ENCODE peak calls at places on chromosomes 7 and 10, in eight cellular contexts. J, A, P, B, G, Y, N and I are unnamed samples.

GRCh38 chr7:132124575-132124974 is 451.7 kb downstream of the PLXNA4 start:
- DNase-seq in J (no peak), A (no peak), P (no peak), B (no peak), G (no peak), Y (no peak), N (no peak), I (no peak)

GRCh38 chr10:46559231-46559671 is 2.8 kb upstream of the GPRIN2 start:
- DNase-seq in J (peak), A (peak), P (peak), B (no peak), G (no peak), Y (no peak), N (no peak), I (no peak)

GRCh38 chr10:48470115-48470892 is 134.6 kb downstream of the ARHGAP22 start:
- DNase-seq in J (no peak), A (no peak), P (peak), B (peak), G (peak), Y (no peak), N (no peak), I (no peak)

GRCh38 chr7:38195804-38196595 is 18.0 kb downstream of the STARD3NL start:
- DNase-seq in J (no peak), A (no peak), P (no peak), B (peak), G (peak), Y (peak), N (no peak), I (peak)

GRCh38 chr10:16848562-16849154 is 31.4 kb upstream of the RSU1 start:
- DNase-seq in J (no peak), A (no peak), P (no peak), B (no peak), G (no peak), Y (peak), N (no peak), I (peak)

GRCh38 chr10:33215635-33216034 is 118.8 kb downstream of the NRP1 start:
- DNase-seq in J (no peak), A (no peak), P (no peak), B (no peak), G (peak), Y (peak), N (no peak), I (peak)

GRCh38 chr7:107564553-107565298 is 955 bp downstream of the DUS4L start:
- DNase-seq in J (no peak), A (no peak), P (no peak), B (peak), G (peak), Y (peak), N (no peak), I (peak)

GRCh38 chr7:105279688-105280007 is 109.1 kb downstream of the SRPK2 start:
- DNase-seq in J (no peak), A (no peak), P (no peak), B (no peak), G (no peak), Y (no peak), N (peak), I (no peak)

GRCh38 chr7:24290004-24290641 is 6.1 kb downstream of the NPY start:
- DNase-seq in J (no peak), A (peak), P (peak), B (peak), G (peak), Y (peak), N (peak), I (peak)

GRCh38 chr10:111524134-111524533 is 447.3 kb downstream of the ADRA2A start:
- DNase-seq in J (no peak), A (no peak), P (no peak), B (no peak), G (no peak), Y (no peak), N (no peak), I (no peak)

GRCh38 chr10:118439824-118440223 is 97.7 kb upstream of the FAM204A start:
- DNase-seq in J (no peak), A (no peak), P (no peak), B (no peak), G (no peak), Y (no peak), N (no peak), I (no peak)

GRCh38 chr7:46695045-46695708 is 774.1 kb upstream of the IGFBP3 start:
- DNase-seq in J (no peak), A (no peak), P (no peak), B (peak), G (peak), Y (no peak), N (no peak), I (peak)

GRCh38 chr10:71285180-71285545 is 33.9 kb upstream of the SLC29A3 start:
- DNase-seq in J (no peak), A (peak), P (peak), B (peak), G (no peak), Y (no peak), N (peak), I (peak)

GRCh38 chr10:120465138-120465537 is 8.1 kb downstream of the PLPP4 start:
- DNase-seq in J (peak), A (no peak), P (no peak), B (no peak), G (no peak), Y (no peak), N (no peak), I (no peak)

GRCh38 chr7:36224916-36225858 is 72.1 kb downstream of the EEPD1 start:
- DNase-seq in J (no peak), A (no peak), P (no peak), B (peak), G (no peak), Y (peak), N (no peak), I (peak)

GRCh38 chr10:43078986-43079273 is 2.1 kb downstream of the RET start:
- DNase-seq in J (no peak), A (no peak), P (peak), B (peak), G (no peak), Y (peak), N (peak), I (peak)

GRCh38 chr7:22896917-22897316 is 74.3 kb upstream of the TOMM7 start:
- DNase-seq in J (no peak), A (no peak), P (peak), B (no peak), G (no peak), Y (no peak), N (no peak), I (no peak)

GRCh38 chr10:110378533-110379108 is 73.9 kb upstream of the SMNDC1 start:
- DNase-seq in J (no peak), A (no peak), P (no peak), B (no peak), G (no peak), Y (no peak), N (no peak), I (no peak)

GRCh38 chr7:150875791-150876190 is 23.5 kb downstream of the AOC1 start:
- DNase-seq in J (no peak), A (peak), P (no peak), B (no peak), G (no peak), Y (no peak), N (peak), I (no peak)

GRCh38 chr10:124532106-124532641 is 70.6 kb downstream of the LHPP start:
- DNase-seq in J (no peak), A (peak), P (peak), B (peak), G (no peak), Y (no peak), N (peak), I (no peak)

GRCh38 chr7:148185050-148185449 is 405.5 kb upstream of the C7orf33 start:
- DNase-seq in J (no peak), A (no peak), P (no peak), B (peak), G (peak), Y (peak), N (no peak), I (no peak)

GRCh38 chr10:16182688-16183087 is 254.1 kb upstream of the PTER start:
- DNase-seq in J (no peak), A (no peak), P (no peak), B (no peak), G (no peak), Y (peak), N (no peak), I (no peak)

GRCh38 chr10:52566471-52567246 is 205.9 kb downstream of the MBL2 start:
- DNase-seq in J (no peak), A (peak), P (no peak), B (peak), G (peak), Y (peak), N (peak), I (peak)

GRCh38 chr7:137820677-137821420 is 25.9 kb downstream of the DGKI start:
- DNase-seq in J (peak), A (no peak), P (peak), B (peak), G (peak), Y (peak), N (peak), I (peak)

GRCh38 chr7:15507708-15508107 is 54.1 kb downstream of the AGMO start:
- DNase-seq in J (no peak), A (no peak), P (no peak), B (no peak), G (no peak), Y (no peak), N (no peak), I (no peak)

GRCh38 chr10:34737772-34738169 is 77.3 kb downstream of the PARD3 start:
- DNase-seq in J (no peak), A (no peak), P (peak), B (no peak), G (no peak), Y (no peak), N (no peak), I (no peak)

GRCh38 chr10:74728225-74728624 is 98.2 kb upstream of the KAT6B start:
- DNase-seq in J (no peak), A (no peak), P (no peak), B (no peak), G (no peak), Y (no peak), N (no peak), I (no peak)

GRCh38 chr10:111211756-111212155 is 134.9 kb downstream of the ADRA2A start:
- DNase-seq in J (no peak), A (no peak), P (no peak), B (no peak), G (no peak), Y (peak), N (no peak), I (no peak)

GRCh38 chr10:69458426-69459100 is 7.3 kb downstream of the TSPAN15 start:
- DNase-seq in J (no peak), A (no peak), P (peak), B (no peak), G (no peak), Y (no peak), N (no peak), I (no peak)

GRCh38 chr7:34077168-34077567 is 171.8 kb downstream of the BMPER start:
- DNase-seq in J (no peak), A (no peak), P (no peak), B (no peak), G (no peak), Y (no peak), N (no peak), I (no peak)

GRCh38 chr7:106905734-106906133 is 40.7 kb downstream of the PIK3CG start:
- DNase-seq in J (no peak), A (no peak), P (no peak), B (no peak), G (no peak), Y (no peak), N (no peak), I (no peak)

GRCh38 chr10:114550756-114551290 is 107.3 kb downstream of the ABLIM1 start:
- DNase-seq in J (no peak), A (peak), P (no peak), B (peak), G (peak), Y (peak), N (peak), I (peak)

GRCh38 chr10:11454958-11455566 is 156.4 kb downstream of the USP6NL start:
- DNase-seq in J (no peak), A (no peak), P (no peak), B (no peak), G (no peak), Y (no peak), N (no peak), I (no peak)
- TF ChIP-seq CTCF in J (no peak), A (peak), P (no peak), B (peak), G (peak), Y (no peak), N (no peak), I (peak)

GRCh38 chr10:133309111-133309719 is 501 bp downstream of the ZNF511 start:
- DNase-seq in J (peak), A (peak), P (peak), B (peak), G (peak), Y (peak), N (peak), I (peak)

GRCh38 chr10:133307776-133308430 is 769 bp downstream of the TUBGCP2 start:
- DNase-seq in J (peak), A (peak), P (peak), B (peak), G (peak), Y (peak), N (peak), I (peak)

GRCh38 chr10:133309720-133310398 is 1.1 kb downstream of the ZNF511 start:
- DNase-seq in J (peak), A (no peak), P (no peak), B (no peak), G (no peak), Y (no peak), N (no peak), I (no peak)

GRCh38 chr10:133306941-133307379 is 1.7 kb downstream of the TUBGCP2 start:
- DNase-seq in J (no peak), A (no peak), P (no peak), B (no peak), G (no peak), Y (no peak), N (no peak), I (no peak)

DNA sequence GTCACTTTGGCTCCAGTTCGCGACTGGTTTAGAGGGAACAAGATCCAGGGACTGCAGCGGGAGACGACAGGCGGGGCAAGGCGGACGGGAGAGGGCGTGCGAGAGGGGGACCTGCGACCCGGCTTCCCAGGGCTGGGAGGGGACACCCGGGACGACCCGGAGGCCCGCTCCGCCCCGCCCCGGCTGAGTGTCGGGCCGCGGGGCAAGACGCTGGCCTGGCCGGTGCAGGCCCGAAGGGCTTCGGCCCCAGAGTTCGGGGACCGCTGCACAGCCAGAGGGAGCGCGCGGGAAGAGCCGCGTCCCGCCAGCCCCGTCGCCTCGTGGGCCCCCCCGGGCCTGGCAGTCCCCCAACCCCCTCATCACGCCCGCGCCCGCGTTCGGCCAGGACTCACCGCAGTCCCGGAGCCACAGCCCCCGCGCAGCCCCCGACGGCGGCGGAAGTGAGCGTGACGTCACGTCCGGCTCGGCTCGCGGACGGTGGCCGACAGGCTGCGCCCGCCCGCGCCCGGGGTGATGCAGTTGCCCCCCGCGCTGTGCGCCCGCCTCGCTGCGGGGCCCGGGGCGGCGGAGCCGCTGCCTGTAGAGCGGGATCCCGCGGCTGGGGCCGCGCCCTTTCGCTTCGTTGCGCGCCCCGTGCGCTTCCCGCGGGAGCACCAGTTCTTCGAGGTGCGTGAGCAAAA is at the start of the genes TUBGCP2 and ZNF511:
- DNase-seq in J (peak), A (peak), P (peak), B (peak), G (peak), Y (peak), N (peak), I (peak)
- TF ChIP-seq CTCF in J (no peak), A (no peak), P (peak), B (peak), G (peak), Y (peak), N (no peak), I (peak)

GRCh38 chr7:13117103-13117502 is 429.7 kb downstream of the ARL4A start:
- DNase-seq in J (no peak), A (no peak), P (no peak), B (peak), G (peak), Y (peak), N (no peak), I (peak)
- TF ChIP-seq CTCF in J (no peak), A (peak), P (peak), B (peak), G (peak), Y (peak), N (no peak), I (peak)

GRCh38 chr10:50216894-50217293 is 34.4 kb downstream of the ASAH2 start:
- DNase-seq in J (no peak), A (no peak), P (no peak), B (peak), G (peak), Y (peak), N (no peak), I (peak)
- TF ChIP-seq CTCF in J (no peak), A (no peak), P (no peak), B (no peak), G (no peak), Y (no peak), N (no peak), I (no peak)

GRCh38 chr7:95531605-95532004 is 45.9 kb downstream of the ASB4 start:
- DNase-seq in J (no peak), A (no peak), P (no peak), B (no peak), G (no peak), Y (no peak), N (no peak), I (no peak)
- TF ChIP-seq CTCF in J (no peak), A (no peak), P (no peak), B (no peak), G (no peak), Y (no peak), N (no peak), I (no peak)

DNA sequence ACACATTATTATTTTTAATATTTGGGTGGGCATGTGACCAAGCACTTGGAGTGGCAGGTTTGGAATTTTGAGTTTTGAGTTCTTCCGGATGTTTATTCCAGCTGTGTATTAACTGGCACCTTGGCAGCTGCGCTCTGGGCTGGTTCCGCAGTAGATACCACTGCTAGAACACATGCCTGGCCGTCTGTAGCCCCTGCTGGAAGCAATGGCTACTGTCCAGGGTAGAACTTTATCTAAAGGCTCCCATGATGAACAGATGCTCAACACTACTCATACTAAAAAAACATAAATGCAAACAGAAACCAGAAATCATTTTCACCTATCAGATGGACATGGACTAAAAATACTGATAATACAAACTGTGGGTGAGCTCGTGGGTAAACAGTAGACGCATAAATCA is 19.4 kb upstream of the SH3PXD2A start:
- DNase-seq in J (no peak), A (no peak), P (no peak), B (no peak), G (no peak), Y (no peak), N (no peak), I (no peak)
- TF ChIP-seq CTCF in J (no peak), A (no peak), P (no peak), B (peak), G (no peak), Y (no peak), N (no peak), I (no peak)